ENCODE peak calls at places on chromosome 16, in nine cellular contexts. A, J, V, N, Q, T, H, W and B are unnamed samples.

GRCh38 chr16:57042157-57043111 is 49.9 kb upstream of the CPNE2 start:
- DNase-seq in A (no peak), J (no peak), V (peak), N (no peak), Q (no peak), T (no peak), H (no peak), W (peak), B (no peak)

GRCh38 chr16:4241601-4242270 is at the start of gene SRL:
- DNase-seq in A (no peak), J (no peak), V (no peak), N (no peak), Q (no peak), T (peak), H (no peak), W (no peak), B (no peak)

GRCh38 chr16:85641776-85642176 is 28.7 kb downstream of the GSE1 start:
- DNase-seq in A (no peak), J (no peak), V (no peak), N (peak), Q (no peak), T (no peak), H (peak), W (no peak), B (no peak)

GRCh38 chr16:89431158-89431584 is 59.2 kb downstream of the ANKRD11 start:
- DNase-seq in A (no peak), J (no peak), V (no peak), N (peak), Q (no peak), T (no peak), H (no peak), W (no peak), B (peak)

GRCh38 chr16:87541004-87541881 is 48.4 kb upstream of the ZCCHC14 start:
- DNase-seq in A (no peak), J (no peak), V (no peak), N (peak), Q (peak), T (peak), H (no peak), W (no peak), B (no peak)

GRCh38 chr16:3459401-3460090 is 16.1 kb downstream of the NAA60 start:
- DNase-seq in A (peak), J (no peak), V (no peak), N (no peak), Q (no peak), T (no peak), H (no peak), W (no peak), B (peak)

GRCh38 chr16:75064403-75065148 is 52.0 kb downstream of the LDHD start:
- DNase-seq in A (peak), J (peak), V (no peak), N (no peak), Q (no peak), T (no peak), H (peak), W (no peak), B (peak)

GRCh38 chr16:31868701-31869167 is 4.9 kb upstream of the ZNF267 start:
- DNase-seq in A (peak), J (peak), V (peak), N (peak), Q (peak), T (peak), H (peak), W (peak), B (peak)

GRCh38 chr16:88599092-88599733 is 29.0 kb downstream of the ZC3H18 start:
- DNase-seq in A (no peak), J (peak), V (no peak), N (no peak), Q (no peak), T (no peak), H (no peak), W (no peak), B (no peak)

GRCh38 chr16:81254919-81255526 is 16.5 kb downstream of the BCO1 start:
- DNase-seq in A (no peak), J (no peak), V (no peak), N (no peak), Q (no peak), T (no peak), H (no peak), W (no peak), B (no peak)

GRCh38 chr16:50169555-50170096 is 16.5 kb downstream of the TENT4B start:
- DNase-seq in A (no peak), J (no peak), V (no peak), N (no peak), Q (no peak), T (no peak), H (no peak), W (no peak), B (no peak)

GRCh38 chr16:85361441-85362118 is 249.3 kb upstream of the CIBAR2 start:
- DNase-seq in A (no peak), J (peak), V (no peak), N (no peak), Q (no peak), T (no peak), H (no peak), W (no peak), B (no peak)

GRCh38 chr16:50534556-50534955 is 13.6 kb upstream of the NKD1 start:
- DNase-seq in A (no peak), J (no peak), V (no peak), N (no peak), Q (no peak), T (no peak), H (no peak), W (no peak), B (no peak)

GRCh38 chr16:55480228-55480655 is 1.2 kb downstream of the MMP2 start:
- DNase-seq in A (peak), J (peak), V (no peak), N (peak), Q (no peak), T (no peak), H (peak), W (no peak), B (no peak)

GRCh38 chr16:84568066-84568465 is 49.8 kb downstream of the COTL1 start:
- DNase-seq in A (no peak), J (no peak), V (no peak), N (peak), Q (no peak), T (no peak), H (no peak), W (no peak), B (no peak)

GRCh38 chr16:85526132-85526731 is 86.9 kb upstream of the GSE1 start:
- DNase-seq in A (no peak), J (no peak), V (no peak), N (no peak), Q (no peak), T (no peak), H (no peak), W (no peak), B (no peak)

GRCh38 chr16:24764916-24765315 is 35.5 kb downstream of the TNRC6A start:
- DNase-seq in A (no peak), J (no peak), V (no peak), N (no peak), Q (no peak), T (no peak), H (no peak), W (no peak), B (no peak)

GRCh38 chr16:58661199-58661830 is 23.3 kb downstream of the SLC38A7 start:
- DNase-seq in A (peak), J (no peak), V (no peak), N (peak), Q (peak), T (peak), H (peak), W (peak), B (peak)

GRCh38 chr16:52578007-52578828 is 31.3 kb upstream of the TOX3 start:
- DNase-seq in A (no peak), J (no peak), V (no peak), N (no peak), Q (no peak), T (no peak), H (no peak), W (no peak), B (no peak)

GRCh38 chr16:65178151-65178550 is 56.3 kb upstream of the CDH11 start:
- DNase-seq in A (no peak), J (no peak), V (no peak), N (peak), Q (no peak), T (no peak), H (peak), W (no peak), B (no peak)

GRCh38 chr16:20868890-20869289 is 31.3 kb downstream of the DCUN1D3 start:
- DNase-seq in A (no peak), J (peak), V (no peak), N (peak), Q (no peak), T (peak), H (peak), W (no peak), B (no peak)

GRCh38 chr16:81779540-81780320 is 639 bp downstream of the PLCG2 start:
- DNase-seq in A (peak), J (peak), V (no peak), N (no peak), Q (no peak), T (peak), H (no peak), W (no peak), B (peak)

GRCh38 chr16:2785101-2785991 is 2.0 kb downstream of the PRSS33 start:
- DNase-seq in A (no peak), J (peak), V (peak), N (no peak), Q (no peak), T (no peak), H (no peak), W (peak), B (no peak)